ENCODE peak calls at places on chromosome 19, in four cellular contexts. D is bronchial epithelial cell, K is fibroblast of lung, Z is foreskin fibroblast. Q is an unnamed sample.

GRCh38 chr19:18346091-18346490 is 5.7 kb downstream of the PGPEP1 start:
- DNase-seq in D (peak), K (no peak), Z (no peak), Q (no peak)

GRCh38 chr19:2986951-2987491 is 9.7 kb downstream of the TLE6 start:
- DNase-seq in D (no peak), K (no peak), Z (no peak), Q (no peak)

GRCh38 chr19:55106591-55106990 is 10.8 kb downstream of the PPP1R12C start:
- DNase-seq in D (no peak), K (no peak), Z (peak), Q (no peak)

GRCh38 chr19:41995959-41996797 is 2.1 kb upstream of the ATP1A3 start:
- DNase-seq in D (no peak), K (no peak), Z (no peak), Q (no peak)

GRCh38 chr19:54364775-54365257 is at the start of gene LAIR1:
- DNase-seq in D (no peak), K (no peak), Z (no peak), Q (no peak)

GRCh38 chr19:33606556-33606955 is 15.2 kb upstream of the CHST8 start:
- DNase-seq in D (no peak), K (no peak), Z (no peak), Q (no peak)

GRCh38 chr19:50720921-50721291 is 1.3 kb upstream of the SHANK1 start:
- DNase-seq in D (peak), K (no peak), Z (peak), Q (peak)

GRCh38 chr19:38557205-38557799 is 60.5 kb downstream of the MAP4K1 start:
- DNase-seq in D (no peak), K (no peak), Z (no peak), Q (no peak)

GRCh38 chr19:58387338-58388174 is 487 bp downstream of the RPS5 start:
- DNase-seq in D (no peak), K (no peak), Z (no peak), Q (no peak)

GRCh38 chr19:19464339-19465098 is 50.8 kb downstream of the TSSK6 start:
- DNase-seq in D (peak), K (peak), Z (peak), Q (peak)

GRCh38 chr19:45643024-45643926 is 4.1 kb upstream of the EML2 start:
- DNase-seq in D (peak), K (peak), Z (peak), Q (peak)

GRCh38 chr19:46753420-46754155 is 7.3 kb upstream of the STRN4 start:
- DNase-seq in D (peak), K (no peak), Z (no peak), Q (no peak)
- TF ChIP-seq CTCF in D (peak), K (peak), Z (peak), Q (peak)

GRCh38 chr19:1512671-1513491 is at the start of gene ADAMTSL5:
- DNase-seq in D (peak), K (peak), Z (peak), Q (peak)
- H3K4me3 ChIP-seq in D (peak), K (peak), Z (peak), Q (peak)

DNA sequence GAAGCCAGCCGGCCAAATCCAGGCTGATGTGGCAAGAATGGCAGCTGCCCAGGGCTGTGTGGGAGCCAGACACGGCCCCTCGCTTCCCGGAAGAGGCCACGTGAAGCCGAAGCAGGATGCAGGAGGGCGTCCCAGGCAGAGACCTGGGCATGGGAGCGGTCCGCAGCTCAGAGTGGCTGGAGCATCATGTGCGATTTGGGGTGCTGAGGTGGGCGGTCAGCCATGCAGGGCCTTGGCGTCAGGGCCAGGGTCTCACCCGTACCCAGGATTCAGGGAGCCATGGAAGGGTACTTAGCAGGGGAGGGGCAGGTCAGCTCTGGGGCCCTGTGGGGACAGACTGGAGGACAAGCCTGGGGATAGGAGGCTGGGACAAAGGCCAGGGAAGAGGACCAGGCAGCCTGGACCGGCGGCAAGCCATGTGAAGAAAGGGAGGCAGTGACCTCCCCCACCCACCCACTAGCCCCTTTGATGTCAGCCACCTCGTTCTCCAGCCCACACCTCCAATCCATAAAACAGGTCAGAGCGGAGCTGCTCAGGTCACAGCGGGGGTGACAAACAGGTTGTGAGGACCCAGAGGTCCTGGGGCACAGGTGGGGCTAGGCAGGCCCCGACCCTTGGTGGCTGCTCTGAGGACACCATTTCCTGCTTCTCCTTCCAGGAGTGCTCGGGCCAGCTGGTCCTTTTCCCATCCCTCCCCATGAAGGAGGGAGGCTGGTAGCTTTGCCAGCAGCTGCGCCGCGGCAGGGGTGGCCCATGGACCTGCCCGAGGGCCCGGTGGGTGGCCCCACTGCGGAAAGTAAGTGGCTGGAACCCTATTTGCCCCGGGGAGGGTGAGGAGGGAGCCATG is 2.3 kb downstream of the KASH5 start:
- DNase-seq in D (no peak), K (no peak), Z (no peak), Q (no peak)
- TF ChIP-seq CTCF in D (no peak), K (no peak), Z (no peak), Q (no peak)

DNA sequence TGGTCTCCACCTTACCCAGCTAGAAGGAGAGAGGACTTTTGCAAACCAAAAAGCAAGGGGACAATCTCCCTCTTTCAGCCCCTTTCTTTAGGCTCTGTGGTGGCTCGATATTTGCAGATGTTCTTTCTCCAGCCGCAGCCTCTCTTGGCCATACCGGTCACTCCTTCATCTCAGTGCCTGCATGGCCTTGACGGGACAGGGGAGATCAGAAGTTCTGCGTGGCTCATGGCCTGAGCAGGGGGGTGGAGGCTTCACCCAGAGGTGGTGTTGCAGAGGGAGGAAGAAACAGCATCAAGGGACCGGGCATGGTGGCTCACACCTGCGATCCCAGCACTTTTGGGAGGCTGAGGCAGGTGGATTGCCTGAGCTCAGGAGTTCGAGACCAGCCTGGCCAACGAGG is 53.2 kb downstream of the MYO9B start:
- DNase-seq in D (no peak), K (no peak), Z (no peak), Q (no peak)
- H3K4me3 ChIP-seq in D (no peak), K (no peak), Z (no peak), Q (no peak)

GRCh38 chr19:15317392-15318011 is 14.8 kb downstream of the BRD4 start:
- DNase-seq in D (no peak), K (peak), Z (no peak), Q (peak)

GRCh38 chr19:15321739-15322138 is 10.6 kb downstream of the BRD4 start:
- DNase-seq in D (no peak), K (no peak), Z (no peak), Q (no peak)

GRCh38 chr19:15318241-15318691 is 14.1 kb downstream of the BRD4 start:
- DNase-seq in D (no peak), K (peak), Z (no peak), Q (no peak)

GRCh38 chr19:15323496-15324235 is 8.7 kb downstream of the BRD4 start:
- DNase-seq in D (peak), K (peak), Z (peak), Q (peak)

GRCh38 chr19:15320118-15320517 is 12.2 kb downstream of the BRD4 start:
- DNase-seq in D (no peak), K (peak), Z (peak), Q (peak)
- TF ChIP-seq CTCF in D (no peak), K (no peak), Z (no peak), Q (no peak)

GRCh38 chr19:15173746-15174404 is 26.9 kb downstream of the NOTCH3 start:
- DNase-seq in D (no peak), K (no peak), Z (no peak), Q (no peak)

GRCh38 chr19:15178629-15179308 is 22.0 kb downstream of the NOTCH3 start:
- DNase-seq in D (no peak), K (no peak), Z (no peak), Q (no peak)

GRCh38 chr19:15175609-15176008 is 25.2 kb downstream of the NOTCH3 start:
- DNase-seq in D (no peak), K (no peak), Z (no peak), Q (no peak)

GRCh38 chr19:15180451-15181390 is 20.1 kb downstream of the NOTCH3 start:
- DNase-seq in D (no peak), K (no peak), Z (no peak), Q (no peak)

DNA sequence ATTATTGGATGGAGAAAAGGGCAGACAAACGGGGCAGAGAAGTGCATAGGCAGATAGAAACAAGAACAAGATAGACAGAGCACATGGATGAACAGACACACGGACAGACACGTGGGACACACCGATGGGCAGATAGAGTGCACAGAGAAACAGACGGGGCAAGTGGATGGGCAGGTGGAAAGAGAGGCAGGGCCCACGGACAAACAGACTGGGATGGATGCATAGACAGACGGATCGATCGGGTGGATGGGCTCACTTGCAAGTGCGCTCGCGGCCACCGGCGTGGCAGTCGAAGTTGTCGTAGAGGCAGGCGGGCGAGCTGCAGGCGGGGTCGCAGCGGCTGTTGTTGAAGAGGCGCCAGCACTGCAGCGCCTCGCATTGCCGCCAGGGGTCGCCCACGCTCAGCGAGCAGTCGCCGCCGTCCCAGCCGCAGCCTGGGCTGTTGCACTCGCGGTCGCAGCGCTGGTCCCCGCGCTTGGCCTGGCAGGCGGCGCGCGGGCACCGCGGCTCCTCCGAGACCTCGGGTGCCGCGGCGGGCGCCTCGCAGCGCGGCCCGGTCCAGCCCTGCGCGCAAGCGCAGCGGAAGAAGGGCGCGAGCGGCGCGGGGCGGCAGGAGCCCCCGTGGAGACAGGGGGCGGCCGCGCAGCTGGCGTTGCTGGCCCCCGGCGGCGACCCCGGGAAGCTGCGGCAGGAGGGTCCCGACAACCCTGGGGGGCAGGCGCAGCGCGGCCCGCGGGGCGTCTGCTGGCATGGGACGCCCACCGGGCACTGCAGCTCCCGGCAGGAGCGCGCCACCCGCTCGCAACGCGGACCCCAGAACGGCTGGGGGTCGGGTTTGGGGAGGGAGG is 23.3 kb downstream of the NOTCH3 start:
- DNase-seq in D (peak), K (peak), Z (peak), Q (peak)
- H3K4me3 ChIP-seq in D (no peak), K (no peak), Z (no peak), Q (peak)

Q was measured in fibroblast of the aortic adventitia.